ENCODE peak calls at places on chromosomes 2 and 18, in four cellular contexts. Z is neural crest cell, U is psoas muscle, V is dorsolateral prefrontal cortex. Y is an unnamed sample.

GRCh38 chr2:128282976-128283810 is 35.5 kb downstream of the HS6ST1 start:
- DNase-seq in U (peak; percentile 16), Z (no peak), V (no peak), Y (no peak)

GRCh38 chr2:38380397-38381130 is 3.5 kb upstream of the ATL2 start:
- DNase-seq in U (no peak), V (no peak), Z (no peak), Y (no peak)

GRCh38 chr2:17579605-17580318 is 39.3 kb downstream of the VSNL1 start:
- DNase-seq in Z (no peak), U (no peak), V (no peak), Y (no peak)

GRCh38 chr2:144550916-144551315 is 31.0 kb upstream of the ZEB2 start:
- DNase-seq in U (no peak), Z (no peak), V (no peak), Y (no peak)

GRCh38 chr2:191899442-191899841 is 52.6 kb upstream of the CAVIN2 start:
- DNase-seq in U (no peak), V (no peak), Z (no peak), Y (no peak)

GRCh38 chr2:207165121-207166038 is at the start of gene KLF7:
- DNase-seq in V (peak; percentile 63), U (peak; percentile 43), Z (peak; percentile 40), Y (peak; percentile 92)

GRCh38 chr2:240564571-240565266 is 3.6 kb upstream of the RNPEPL1 start:
- DNase-seq in V (peak; percentile 16), U (no peak), Z (no peak), Y (no peak)

GRCh38 chr2:42048318-42049251 is 764 bp downstream of the PKDCC start:
- DNase-seq in U (peak; percentile 31), V (peak; percentile 61), Z (no peak), Y (peak; percentile 26)

GRCh38 chr2:178409261-178409660 is 41.7 kb downstream of the PRKRA start:
- DNase-seq in V (no peak), Z (no peak), U (no peak), Y (no peak)

GRCh38 chr2:237661799-237662328 is 34.5 kb downstream of the LRRFIP1 start:
- DNase-seq in Z (no peak), V (no peak), U (no peak), Y (no peak)

GRCh38 chr2:54570925-54571694 is 115.0 kb downstream of the SPTBN1 start:
- DNase-seq in Z (no peak), U (peak; percentile 51), V (no peak), Y (no peak)

GRCh38 chr2:105744909-105745853 is at the start of gene NCK2:
- DNase-seq in V (no peak), U (peak; percentile 38), Z (peak; percentile 41), Y (no peak)

GRCh38 chr18:10038268-10038667 is 124.5 kb downstream of the VAPA start:
- DNase-seq in V (no peak), U (no peak), Z (no peak), Y (no peak)

GRCh38 chr18:76351961-76352581 is 143.0 kb downstream of the ZNF516 start:
- DNase-seq in U (peak; percentile 54), Z (no peak), V (no peak), Y (peak; percentile 39)

GRCh38 chr2:107020386-107020785 is 134.4 kb upstream of the ST6GAL2 start:
- DNase-seq in Z (no peak), U (no peak), V (no peak), Y (no peak)

GRCh38 chr18:48790226-48790863 is 160.4 kb downstream of the SMAD7 start:
- DNase-seq in U (peak; percentile 77), Z (no peak), V (peak; percentile 44), Y (no peak)

GRCh38 chr2:201228271-201228911 is 31.9 kb upstream of the CASP8 start:
- DNase-seq in U (no peak), Z (no peak), V (no peak), Y (no peak)

GRCh38 chr2:105775809-105776559 is 31.3 kb downstream of the NCK2 start:
- DNase-seq in Z (no peak), V (no peak), U (no peak), Y (no peak)

GRCh38 chr2:216159161-216159560 is 50.0 kb downstream of the XRCC5 start:
- DNase-seq in Z (no peak), V (no peak), U (no peak), Y (no peak)

GRCh38 chr2:106143495-106144215 is 50.4 kb downstream of the UXS1 start:
- DNase-seq in Z (no peak), V (no peak), U (no peak), Y (no peak)

GRCh38 chr2:84781942-84782716 is 98.8 kb downstream of the TRABD2A start:
- DNase-seq in U (no peak), V (no peak), Z (no peak), Y (no peak)

Y was measured in posterior cingulate gyrus.